ENCODE peak calls at places on chromosomes 1 and 21, in ten cellular contexts. O is IMR-90; V is astrocyte of the spinal cord; T is cardiac muscle cell; Q is neural progenitor cell; Z is fibroblast of pulmonary artery; F is uterus; C is GM06990; K is ascending aorta; X is CD8-positive, alpha-beta T cell. U is an unnamed sample.

GRCh38 chr21:18622383-18622782 is 218.8 kb upstream of the TMPRSS15 start:
- DNase-seq in F (no peak), T (no peak), O (no peak), Z (no peak), C (no peak), Q (no peak), K (no peak), V (no peak), X (no peak), U (no peak)

GRCh38 chr1:231318015-231318355 is 19.7 kb downstream of the EXOC8 start:
- DNase-seq in C (no peak), F (no peak), V (no peak), O (no peak), Q (no peak), X (peak), K (no peak), Z (no peak), T (no peak), U (no peak)

GRCh38 chr1:34188418-34188817 is 11.7 kb downstream of the C1orf94 start:
- DNase-seq in Z (no peak), Q (peak), V (no peak), C (no peak), F (no peak), X (no peak), T (no peak), K (no peak), O (no peak), U (no peak)

GRCh38 chr1:235079443-235079967 is 49.1 kb downstream of the TOMM20 start:
- DNase-seq in K (no peak), C (peak), T (no peak), X (no peak), Q (no peak), V (peak), O (peak), Z (no peak), F (no peak), U (no peak)

GRCh38 chr21:46153259-46154154 is 1.9 kb downstream of the FTCD start:
- DNase-seq in O (no peak), V (no peak), T (peak), Z (peak), X (no peak), F (peak), C (no peak), Q (peak), K (peak), U (no peak)

GRCh38 chr1:211068976-211069375 is 65.0 kb downstream of the KCNH1 start:
- DNase-seq in Z (no peak), F (no peak), T (no peak), Q (no peak), V (no peak), C (no peak), K (no peak), X (no peak), O (no peak), U (no peak)

GRCh38 chr1:22296701-22297591 is 154.0 kb upstream of the WNT4 start:
- DNase-seq in C (no peak), K (no peak), T (no peak), V (no peak), X (peak), F (no peak), Z (no peak), Q (no peak), O (no peak), U (peak)

GRCh38 chr1:34885405-34886247 is 26.1 kb upstream of the SMIM12 start:
- DNase-seq in K (no peak), Z (peak), X (peak), O (no peak), V (peak), F (peak), Q (peak), C (no peak), T (peak), U (no peak)

GRCh38 chr1:116415699-116416533 is 42.9 kb downstream of the ATP1A1 start:
- DNase-seq in X (no peak), C (no peak), T (peak), Z (peak), F (no peak), Q (peak), O (peak), K (no peak), V (no peak), U (no peak)

GRCh38 chr1:95041491-95042165 is 31.1 kb downstream of the ALG14 start:
- DNase-seq in V (peak), K (no peak), O (peak), Z (peak), Q (peak), X (no peak), T (peak), F (peak), C (no peak), U (peak)

DNA sequence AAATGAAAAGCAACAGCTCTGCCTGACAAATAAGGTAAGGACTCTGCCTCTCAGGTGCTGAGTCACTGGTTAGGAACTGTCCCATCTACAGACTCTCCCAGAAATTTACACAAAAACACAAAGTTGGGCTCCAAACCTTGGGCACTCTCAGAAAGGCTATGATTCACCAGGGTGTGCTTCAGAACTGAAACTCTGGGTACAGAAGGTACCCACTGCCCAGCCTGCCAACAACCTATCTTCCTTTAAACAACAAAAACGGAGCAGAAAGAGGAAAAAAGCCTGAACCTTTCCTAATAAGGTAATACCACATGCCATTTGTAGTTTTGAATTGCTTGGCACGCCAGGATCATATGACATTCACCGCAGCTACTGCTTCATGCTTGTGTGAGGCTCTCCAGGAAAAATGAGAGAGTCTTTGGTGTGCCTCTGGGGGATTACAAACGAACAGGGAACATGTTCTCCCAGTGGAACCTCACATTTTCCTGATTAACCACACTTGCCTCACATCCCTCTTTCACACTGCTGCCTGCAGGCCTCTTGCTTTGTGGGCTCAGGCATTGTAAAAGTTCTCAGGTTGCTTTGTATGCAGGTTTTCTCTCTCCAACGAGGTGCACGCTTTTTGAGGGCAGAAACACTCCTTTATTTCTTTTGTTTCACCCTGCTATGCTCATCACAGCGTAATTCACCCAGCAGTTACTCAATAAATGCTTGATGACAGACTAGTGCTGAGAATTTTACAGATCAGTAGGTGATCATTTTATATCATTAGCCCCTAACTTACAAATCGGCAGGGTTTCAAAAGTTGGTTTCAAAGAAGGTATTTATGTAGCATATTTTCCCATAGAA is 65.1 kb downstream of the GADD45A start:
- DNase-seq in X (no peak), C (no peak), V (peak), O (peak), T (peak), K (peak), F (no peak), Z (peak), Q (peak), U (no peak)
- H3K4me3 ChIP-seq in X (no peak), C (no peak), V (peak), O (peak), T (no peak), K (no peak), F (no peak), Z (no peak), Q (no peak), U (no peak)

DNA sequence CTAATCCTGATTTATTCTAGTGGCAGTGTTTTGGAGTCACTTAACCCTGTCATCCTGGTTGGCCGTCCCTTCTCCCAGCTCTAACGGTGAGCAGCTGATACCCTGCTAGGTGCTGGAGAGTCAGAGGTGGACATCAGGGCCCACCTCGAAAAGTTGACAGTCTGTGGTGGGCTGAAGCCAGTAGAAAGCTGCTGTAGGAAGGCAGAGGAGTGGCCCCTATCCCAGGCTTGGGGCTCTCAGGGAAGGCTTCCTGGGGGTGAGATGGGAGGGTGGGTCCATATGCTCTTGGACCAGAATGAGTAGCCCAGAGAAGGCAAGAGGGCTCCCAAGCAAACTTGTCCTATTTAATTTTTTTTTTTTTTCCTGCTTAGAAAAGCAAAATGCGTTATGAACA is 475 bp upstream of the RPL5 start:
- DNase-seq in C (no peak), T (no peak), Z (no peak), X (no peak), K (no peak), F (no peak), V (no peak), Q (peak), O (no peak), U (no peak)
- H3K4me3 ChIP-seq in C (no peak), T (no peak), Z (peak), X (no peak), K (peak), F (no peak), V (no peak), Q (peak), O (no peak), U (peak)

DNA sequence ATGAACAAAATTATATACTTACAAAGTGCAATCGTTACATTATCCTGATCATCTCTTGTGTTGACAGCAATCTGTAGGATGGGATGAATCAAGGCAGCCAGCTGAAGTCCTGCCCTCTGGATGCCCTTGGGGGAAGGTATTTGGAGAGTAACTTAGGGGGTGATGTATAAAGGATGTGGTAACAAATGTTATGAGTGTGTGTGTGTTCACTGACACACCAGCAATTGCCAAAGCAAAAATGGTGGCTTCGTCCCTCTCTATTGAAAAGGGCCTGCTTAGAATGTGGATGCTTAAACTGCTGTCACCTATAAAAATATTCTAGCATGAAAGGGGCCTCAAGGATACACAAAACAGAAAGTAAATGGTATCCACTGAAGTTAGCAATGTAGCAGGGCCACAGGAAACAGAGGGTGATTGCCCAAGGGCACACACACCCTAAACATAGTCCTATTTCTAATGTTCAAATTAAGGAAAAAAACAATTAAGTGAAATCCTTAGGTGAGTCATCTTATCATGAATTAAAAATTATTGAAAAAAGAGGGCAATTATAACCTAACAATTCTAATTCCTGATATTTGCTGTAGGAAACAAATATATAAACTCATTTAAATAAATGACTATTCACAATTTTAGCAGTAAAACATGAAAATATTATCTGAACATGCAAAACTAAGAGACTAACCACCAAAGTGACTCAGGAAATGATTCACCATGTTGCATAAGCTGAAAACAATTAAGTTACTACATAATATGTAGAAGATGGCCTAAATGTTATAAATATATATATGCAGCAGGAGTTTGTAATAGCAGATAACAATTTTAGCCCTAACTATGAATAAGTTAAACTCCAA is 15.2 kb upstream of the AIM2 start:
- DNase-seq in O (peak), K (no peak), C (no peak), X (no peak), T (peak), Z (peak), Q (no peak), V (peak), F (no peak), U (no peak)
- H3K4me3 ChIP-seq in O (no peak), K (no peak), C (no peak), X (no peak), T (no peak), Z (no peak), Q (no peak), V (no peak), F (no peak), U (no peak)

GRCh38 chr1:6419397-6419802 is 319 bp downstream of the HES2 start:
- DNase-seq in X (no peak), T (no peak), K (no peak), Z (no peak), C (no peak), O (no peak), V (no peak), Q (peak), F (no peak), U (no peak)
- H3K4me3 ChIP-seq in X (no peak), T (peak), K (peak), Z (peak), C (peak), O (no peak), V (peak), Q (peak), F (no peak), U (no peak)

DNA sequence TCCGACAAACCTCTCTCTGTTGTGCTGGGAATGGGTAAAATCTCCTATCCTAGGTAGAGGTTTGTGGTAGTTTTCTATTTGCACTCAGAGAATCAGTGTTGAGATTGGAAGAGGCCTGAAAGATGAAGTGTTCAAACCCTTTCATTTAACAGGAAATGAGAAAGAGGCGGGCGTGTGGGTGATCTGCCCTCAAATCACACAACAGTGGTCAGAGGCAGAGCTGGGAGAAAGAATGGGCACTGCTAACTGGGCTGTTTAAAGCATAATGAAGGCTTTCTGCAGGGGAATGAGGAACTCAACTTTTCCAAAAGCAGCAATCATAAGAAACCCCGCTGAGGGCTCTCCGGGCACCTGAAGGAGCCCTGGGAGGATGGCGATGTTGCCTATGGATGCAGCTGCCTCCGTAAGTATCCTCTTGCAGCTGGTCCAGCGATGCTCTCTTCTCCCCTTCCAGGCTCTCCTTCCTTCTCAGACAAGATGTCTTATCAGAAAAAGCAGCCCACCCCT is 1.0 kb downstream of the LORICRIN start:
- DNase-seq in O (no peak), V (no peak), Q (no peak), F (no peak), T (peak), K (no peak), Z (no peak), X (peak), C (no peak), U (peak)
- H3K4me3 ChIP-seq in O (no peak), V (no peak), Q (no peak), F (no peak), T (peak), K (peak), Z (no peak), X (no peak), C (peak), U (no peak)

DNA sequence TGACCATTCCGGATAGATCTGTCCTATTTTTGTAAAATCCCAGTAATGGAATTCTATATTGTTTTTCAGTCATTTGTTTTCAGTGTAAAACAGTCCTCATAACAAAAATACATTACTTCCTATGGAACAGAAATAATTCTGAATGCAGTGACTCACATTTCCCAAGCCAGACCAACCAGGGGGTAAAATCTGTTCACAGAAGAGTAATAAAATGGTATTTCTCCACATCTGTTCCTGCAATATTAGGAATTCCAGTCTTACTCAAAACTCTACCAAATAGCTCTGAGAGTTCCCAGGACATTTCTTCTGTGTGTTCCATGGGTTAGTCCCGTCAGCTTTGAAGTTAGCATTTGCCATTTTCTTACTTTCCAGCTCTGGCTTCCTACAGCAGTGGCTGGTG is 2.6 kb upstream of the DDR2 start:
- DNase-seq in O (peak), Z (peak), C (no peak), X (no peak), Q (no peak), T (peak), V (peak), K (no peak), F (no peak), U (no peak)
- H3K4me3 ChIP-seq in O (no peak), Z (no peak), C (no peak), X (no peak), Q (no peak), T (no peak), V (no peak), K (no peak), F (no peak), U (no peak)

DNA sequence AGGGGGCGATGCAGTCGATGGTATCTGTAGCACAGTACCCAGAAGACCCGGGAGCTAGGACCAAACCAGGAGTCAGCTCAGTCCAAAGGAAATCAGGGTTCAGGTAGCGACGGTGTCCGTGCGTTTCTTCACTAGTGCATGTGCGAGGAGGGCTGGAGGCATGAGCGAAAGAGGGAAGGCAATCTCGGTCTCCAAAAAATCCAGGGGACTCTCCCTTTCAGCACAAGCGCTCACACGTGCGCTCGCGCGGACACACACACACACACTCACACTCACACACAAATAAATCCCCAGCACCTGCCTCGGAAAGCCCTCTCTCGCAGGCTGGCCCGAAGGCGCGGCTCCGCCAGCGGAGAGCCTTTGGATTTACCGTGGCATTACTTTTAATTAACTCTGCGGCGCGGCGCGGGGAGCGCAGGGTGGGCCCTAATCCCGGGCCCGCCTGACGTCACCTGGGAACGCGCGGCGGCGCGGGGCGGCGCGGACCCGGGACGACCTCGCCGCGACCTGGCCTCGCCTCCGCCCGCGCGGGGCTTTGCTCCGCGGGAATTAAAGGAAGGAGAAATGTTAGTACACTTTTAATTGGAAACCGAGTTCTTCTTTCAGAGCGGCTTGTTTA is 121.2 kb downstream of the LMX1A start:
- DNase-seq in Q (peak), O (no peak), V (no peak), T (no peak), C (no peak), X (no peak), F (no peak), K (no peak), Z (no peak), U (no peak)
- H3K4me3 ChIP-seq in Q (peak), O (no peak), V (no peak), T (peak), C (no peak), X (no peak), F (peak), K (peak), Z (no peak), U (no peak)

GRCh38 chr21:36788116-36788515 is 89.2 kb downstream of the SIM2 start:
- DNase-seq in Q (no peak), C (no peak), T (peak), K (no peak), Z (peak), V (no peak), F (no peak), O (no peak), X (no peak), U (no peak)
- H3K4me3 ChIP-seq in Q (no peak), C (no peak), T (no peak), K (no peak), Z (no peak), V (no peak), F (no peak), O (no peak), X (no peak), U (no peak)

GRCh38 chr1:40268211-40268610 is 10.2 kb downstream of the ZMPSTE24 start:
- DNase-seq in Z (no peak), Q (no peak), O (no peak), V (no peak), F (no peak), T (no peak), C (no peak), K (no peak), X (no peak), U (no peak)

GRCh38 chr1:40267767-40268187 is 9.7 kb downstream of the ZMPSTE24 start:
- DNase-seq in Z (peak), V (peak), Q (no peak), O (peak), T (peak), C (no peak), X (no peak), F (no peak), K (no peak), U (no peak)

GRCh38 chr1:40272653-40273213 is 14.7 kb downstream of the ZMPSTE24 start:
- DNase-seq in K (no peak), Q (no peak), C (no peak), T (no peak), X (no peak), O (no peak), F (no peak), Z (no peak), V (no peak), U (no peak)

GRCh38 chr1:40266786-40267535 is 8.9 kb downstream of the ZMPSTE24 start:
- DNase-seq in Q (no peak), C (no peak), X (no peak), K (no peak), O (no peak), F (no peak), Z (no peak), T (no peak), V (no peak), U (no peak)

GRCh38 chr1:40270152-40270834 is 12.3 kb downstream of the ZMPSTE24 start:
- DNase-seq in K (no peak), C (no peak), T (peak), X (no peak), F (no peak), O (peak), Z (no peak), V (no peak), Q (no peak), U (no peak)
- H3K4me3 ChIP-seq in K (no peak), C (no peak), T (no peak), X (no peak), F (no peak), O (no peak), Z (no peak), V (no peak), Q (no peak), U (no peak)

U was measured in Jurkat, Clone E6-1.